ENCODE peak calls at places on chromosome 18, in five cellular contexts. One of them, this sample, is unnamed.

GRCh38 chr18:49021433-49022129 is 70.8 kb upstream of the SMAD7 start:
- DNase-seq in prostate gland: no peak
- DNase-seq in endothelial cell of umbilical vein: peak; percentile 19
- DNase-seq in stomach: peak; percentile 79
- DNase-seq in upper lobe of left lung: peak; percentile 90
- DNase-seq in this sample: peak; percentile 65

GRCh38 chr18:48842259-48843061 is 108.3 kb downstream of the SMAD7 start:
- DNase-seq in stomach: peak; percentile 44
- DNase-seq in endothelial cell of umbilical vein: peak; percentile 95
- DNase-seq in prostate gland: no peak
- DNase-seq in upper lobe of left lung: no peak
- DNase-seq in this sample: no peak

GRCh38 chr18:52907942-52908341 is 567.9 kb downstream of the DCC start:
- DNase-seq in endothelial cell of umbilical vein: no peak
- DNase-seq in upper lobe of left lung: no peak
- DNase-seq in stomach: no peak
- DNase-seq in prostate gland: no peak
- DNase-seq in this sample: no peak

GRCh38 chr18:79926306-79926705 is 25.1 kb downstream of the SLC66A2 start:
- DNase-seq in endothelial cell of umbilical vein: no peak
- DNase-seq in stomach: peak; percentile 18
- DNase-seq in upper lobe of left lung: no peak
- DNase-seq in prostate gland: no peak
- DNase-seq in this sample: no peak

GRCh38 chr18:70046207-70046606 is 98.5 kb upstream of the CD226 start:
- DNase-seq in stomach: no peak
- DNase-seq in prostate gland: no peak
- DNase-seq in upper lobe of left lung: no peak
- DNase-seq in endothelial cell of umbilical vein: no peak
- DNase-seq in this sample: no peak

GRCh38 chr18:50138181-50139064 is 56.5 kb downstream of the MYO5B start:
- DNase-seq in stomach: no peak
- DNase-seq in upper lobe of left lung: peak; percentile 25
- DNase-seq in prostate gland: no peak
- DNase-seq in endothelial cell of umbilical vein: no peak
- DNase-seq in this sample: no peak

GRCh38 chr18:10523544-10523943 is 2.3 kb upstream of the NAPG start:
- DNase-seq in endothelial cell of umbilical vein: no peak
- DNase-seq in prostate gland: no peak
- DNase-seq in stomach: no peak
- DNase-seq in upper lobe of left lung: no peak
- DNase-seq in this sample: no peak

GRCh38 chr18:55320399-55321255 is 267.4 kb downstream of the TCF4 start:
- DNase-seq in prostate gland: no peak
- DNase-seq in stomach: no peak
- DNase-seq in endothelial cell of umbilical vein: peak; percentile 24
- DNase-seq in upper lobe of left lung: no peak
- DNase-seq in this sample: no peak

GRCh38 chr18:49381267-49381865 is 79.1 kb downstream of the DYM start:
- DNase-seq in upper lobe of left lung: no peak
- DNase-seq in prostate gland: no peak
- DNase-seq in stomach: no peak
- DNase-seq in endothelial cell of umbilical vein: no peak
- DNase-seq in this sample: no peak

GRCh38 chr18:363327-364115 is 95.7 kb upstream of the THOC1 start:
- DNase-seq in stomach: no peak
- DNase-seq in prostate gland: no peak
- DNase-seq in endothelial cell of umbilical vein: peak; percentile 40
- DNase-seq in upper lobe of left lung: no peak
- DNase-seq in this sample: no peak

GRCh38 chr18:9914584-9915290 is 921 bp downstream of the VAPA start:
- DNase-seq in stomach: peak; percentile 88
- DNase-seq in upper lobe of left lung: peak; percentile 96
- DNase-seq in prostate gland: peak; percentile 71
- DNase-seq in endothelial cell of umbilical vein: peak; percentile 84
- DNase-seq in this sample: peak; percentile 52

GRCh38 chr18:24130494-24130893 is 8.4 kb upstream of the CABYR start:
- DNase-seq in prostate gland: no peak
- DNase-seq in endothelial cell of umbilical vein: no peak
- DNase-seq in upper lobe of left lung: no peak
- DNase-seq in stomach: no peak
- DNase-seq in this sample: no peak

GRCh38 chr18:11136241-11136640 is 13.1 kb downstream of the PIEZO2 start:
- DNase-seq in stomach: no peak
- DNase-seq in endothelial cell of umbilical vein: no peak
- DNase-seq in prostate gland: no peak
- DNase-seq in upper lobe of left lung: no peak
- DNase-seq in this sample: no peak

GRCh38 chr18:27057459-27058302 is 127.4 kb downstream of the CHST9 start:
- DNase-seq in upper lobe of left lung: no peak
- DNase-seq in prostate gland: peak; percentile 52
- DNase-seq in stomach: no peak
- DNase-seq in endothelial cell of umbilical vein: no peak
- DNase-seq in this sample: no peak

GRCh38 chr18:24176727-24177416 is 38.0 kb downstream of the CABYR start:
- DNase-seq in endothelial cell of umbilical vein: peak; percentile 43
- DNase-seq in stomach: peak; percentile 63
- DNase-seq in prostate gland: peak; percentile 40
- DNase-seq in upper lobe of left lung: no peak
- DNase-seq in this sample: peak; percentile 37

GRCh38 chr18:13917401-13917800 is 2.1 kb upstream of the MC2R start:
- DNase-seq in stomach: no peak
- DNase-seq in endothelial cell of umbilical vein: no peak
- DNase-seq in upper lobe of left lung: no peak
- DNase-seq in prostate gland: no peak
- DNase-seq in this sample: no peak

DNA sequence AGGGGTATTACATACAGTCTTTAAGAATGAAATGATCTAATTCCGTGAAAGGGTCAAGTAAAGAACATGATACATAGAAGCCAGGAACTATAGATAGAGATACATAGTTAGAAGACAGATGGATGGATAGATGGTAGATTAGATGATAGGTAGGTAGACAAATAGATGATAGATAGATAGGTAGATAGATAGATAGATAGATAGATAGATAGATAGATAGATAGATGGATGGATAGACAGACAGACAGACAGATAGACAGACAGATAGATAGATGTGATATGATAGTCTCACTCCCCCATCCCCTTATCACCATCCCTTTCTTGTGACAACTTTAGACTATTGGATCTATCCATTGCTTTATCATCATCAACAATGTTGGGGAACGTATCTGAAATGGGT is 448.2 kb downstream of the METTL4 start:
- DNase-seq in endothelial cell of umbilical vein: no peak
- DNase-seq in stomach: no peak
- DNase-seq in upper lobe of left lung: no peak
- DNase-seq in prostate gland: no peak
- DNase-seq in this sample: no peak
- TF ChIP-seq POLR2A in endothelial cell of umbilical vein: no peak
- TF ChIP-seq POLR2A in stomach: no peak
- TF ChIP-seq POLR2A in upper lobe of left lung: no peak
- TF ChIP-seq POLR2A in prostate gland: no peak
- TF ChIP-seq POLR2A in this sample: no peak

GRCh38 chr18:6731197-6731596 is 1.7 kb downstream of the ARHGAP28 start:
- DNase-seq in prostate gland: peak; percentile 34
- DNase-seq in stomach: no peak
- DNase-seq in endothelial cell of umbilical vein: peak; percentile 71
- DNase-seq in upper lobe of left lung: no peak
- DNase-seq in this sample: no peak
- TF ChIP-seq POLR2A in prostate gland: no peak
- TF ChIP-seq POLR2A in stomach: no peak
- TF ChIP-seq POLR2A in endothelial cell of umbilical vein: no peak
- TF ChIP-seq POLR2A in upper lobe of left lung: no peak
- TF ChIP-seq POLR2A in this sample: no peak

GRCh38 chr18:63137999-63138448 is 181.5 kb downstream of the BCL2 start:
- DNase-seq in prostate gland: no peak
- DNase-seq in stomach: no peak
- DNase-seq in endothelial cell of umbilical vein: peak; percentile 85
- DNase-seq in upper lobe of left lung: peak; percentile 35
- DNase-seq in this sample: no peak
- TF ChIP-seq POLR2A in prostate gland: no peak
- TF ChIP-seq POLR2A in stomach: no peak
- TF ChIP-seq POLR2A in endothelial cell of umbilical vein: no peak
- TF ChIP-seq POLR2A in upper lobe of left lung: no peak
- TF ChIP-seq POLR2A in this sample: no peak

GRCh38 chr18:74499633-74500032 is 3.5 kb downstream of the CNDP2 start:
- DNase-seq in stomach: peak; percentile 71
- DNase-seq in upper lobe of left lung: no peak
- DNase-seq in endothelial cell of umbilical vein: no peak
- DNase-seq in prostate gland: peak; percentile 82
- DNase-seq in this sample: peak; percentile 59
- TF ChIP-seq POLR2A in stomach: no peak
- TF ChIP-seq POLR2A in upper lobe of left lung: peak; percentile 66
- TF ChIP-seq POLR2A in endothelial cell of umbilical vein: no peak
- TF ChIP-seq POLR2A in prostate gland: peak; percentile 65
- TF ChIP-seq POLR2A in this sample: peak; percentile 52

DNA sequence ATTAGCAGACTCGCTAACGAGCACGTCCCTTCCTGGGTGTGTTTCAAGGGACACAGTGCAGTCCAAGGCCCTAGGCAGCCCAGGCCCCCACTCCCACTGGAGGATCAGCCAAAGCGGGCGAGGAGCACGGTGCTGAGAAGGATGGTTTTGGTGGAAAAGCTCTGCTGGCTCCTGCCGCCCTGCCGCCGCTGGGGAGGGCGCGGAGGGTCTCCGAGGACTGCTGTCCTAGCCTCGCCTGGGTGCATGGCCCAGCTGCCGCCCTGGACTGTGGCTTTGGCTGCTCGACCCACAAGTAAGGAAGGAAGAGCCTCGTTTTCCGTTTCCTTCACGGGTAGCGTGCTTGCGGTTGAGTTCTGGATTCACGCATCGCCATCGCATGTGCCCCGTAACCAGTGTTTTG is 79.9 kb downstream of the MTCL1 start:
- DNase-seq in prostate gland: no peak
- DNase-seq in endothelial cell of umbilical vein: no peak
- DNase-seq in upper lobe of left lung: peak; percentile 62
- DNase-seq in stomach: no peak
- DNase-seq in this sample: no peak
- TF ChIP-seq POLR2A in prostate gland: no peak
- TF ChIP-seq POLR2A in endothelial cell of umbilical vein: no peak
- TF ChIP-seq POLR2A in upper lobe of left lung: no peak
- TF ChIP-seq POLR2A in stomach: no peak
- TF ChIP-seq POLR2A in this sample: no peak

GRCh38 chr18:4672152-4672551 is 217.0 kb upstream of the DLGAP1 start:
- DNase-seq in upper lobe of left lung: no peak
- DNase-seq in prostate gland: no peak
- DNase-seq in stomach: no peak
- DNase-seq in endothelial cell of umbilical vein: no peak
- DNase-seq in this sample: no peak
- TF ChIP-seq POLR2A in upper lobe of left lung: no peak
- TF ChIP-seq POLR2A in prostate gland: no peak
- TF ChIP-seq POLR2A in stomach: no peak
- TF ChIP-seq POLR2A in endothelial cell of umbilical vein: no peak
- TF ChIP-seq POLR2A in this sample: no peak

GRCh38 chr18:22086973-22087372 is 82.4 kb upstream of the GATA6 start:
- DNase-seq in prostate gland: no peak
- DNase-seq in endothelial cell of umbilical vein: no peak
- DNase-seq in stomach: no peak
- DNase-seq in upper lobe of left lung: no peak
- DNase-seq in this sample: no peak

GRCh38 chr18:22088029-22088428 is 81.4 kb upstream of the GATA6 start:
- DNase-seq in upper lobe of left lung: no peak
- DNase-seq in prostate gland: no peak
- DNase-seq in endothelial cell of umbilical vein: no peak
- DNase-seq in stomach: peak; percentile 81
- DNase-seq in this sample: no peak

GRCh38 chr18:22088976-22089375 is 80.4 kb upstream of the GATA6 start:
- DNase-seq in prostate gland: no peak
- DNase-seq in upper lobe of left lung: no peak
- DNase-seq in stomach: no peak
- DNase-seq in endothelial cell of umbilical vein: no peak
- DNase-seq in this sample: no peak

GRCh38 chr18:22082408-22082807 is 87.0 kb upstream of the GATA6 start:
- DNase-seq in endothelial cell of umbilical vein: no peak
- DNase-seq in stomach: no peak
- DNase-seq in prostate gland: no peak
- DNase-seq in upper lobe of left lung: peak; percentile 22
- DNase-seq in this sample: no peak

GRCh38 chr18:22084547-22084946 is 84.8 kb upstream of the GATA6 start:
- DNase-seq in prostate gland: no peak
- DNase-seq in endothelial cell of umbilical vein: no peak
- DNase-seq in upper lobe of left lung: no peak
- DNase-seq in stomach: peak; percentile 83
- DNase-seq in this sample: no peak
- TF ChIP-seq POLR2A in prostate gland: no peak
- TF ChIP-seq POLR2A in endothelial cell of umbilical vein: no peak
- TF ChIP-seq POLR2A in upper lobe of left lung: no peak
- TF ChIP-seq POLR2A in stomach: no peak
- TF ChIP-seq POLR2A in this sample: no peak

GRCh38 chr18:12722731-12723130 is 19.9 kb downstream of the PSMG2 start:
- DNase-seq in upper lobe of left lung: no peak
- DNase-seq in prostate gland: no peak
- DNase-seq in endothelial cell of umbilical vein: no peak
- DNase-seq in stomach: no peak
- DNase-seq in this sample: no peak

GRCh38 chr18:12721495-12722275 is 18.8 kb downstream of the PSMG2 start:
- DNase-seq in prostate gland: no peak
- DNase-seq in upper lobe of left lung: no peak
- DNase-seq in stomach: no peak
- DNase-seq in endothelial cell of umbilical vein: peak; percentile 17
- DNase-seq in this sample: no peak

DNA sequence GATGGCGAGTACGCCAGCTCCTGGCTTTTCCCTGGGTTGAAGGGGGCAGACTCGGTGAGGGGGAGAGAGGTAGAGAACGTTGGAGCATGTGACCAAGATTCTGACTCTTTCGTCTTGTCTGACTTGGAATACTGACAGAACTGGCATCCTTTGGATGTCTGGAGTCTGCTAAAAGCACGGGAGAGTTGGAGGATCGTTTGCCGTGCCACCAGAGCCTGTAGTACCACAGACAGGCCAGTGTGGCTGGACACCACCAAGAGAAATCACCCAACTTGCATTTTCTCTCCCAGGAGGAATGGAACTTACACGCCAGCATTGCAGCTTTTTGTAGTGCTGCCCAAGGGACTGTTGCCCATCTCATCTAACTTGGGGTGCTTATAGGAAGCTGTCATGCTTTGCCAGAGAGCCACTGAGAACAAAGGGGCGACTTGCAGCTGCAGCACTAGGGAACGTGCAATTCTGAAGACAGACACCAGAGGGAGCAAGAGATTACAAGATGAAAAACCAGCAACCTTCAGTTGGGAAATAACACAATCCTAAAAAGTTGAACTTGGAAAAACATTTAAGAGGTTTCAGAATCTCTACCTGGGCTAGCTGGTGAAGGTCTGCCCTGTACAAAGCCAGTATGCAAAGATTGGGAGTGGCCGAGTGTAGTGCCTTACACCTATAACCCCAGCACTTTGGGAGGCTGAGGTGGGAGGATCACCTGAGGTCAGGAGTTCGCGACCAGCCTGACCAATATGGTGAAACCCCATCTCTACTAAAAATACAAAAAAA is 24.1 kb downstream of the PSMG2 start:
- DNase-seq in stomach: peak; percentile 40
- DNase-seq in upper lobe of left lung: no peak
- DNase-seq in prostate gland: peak; percentile 65
- DNase-seq in endothelial cell of umbilical vein: peak; percentile 81
- DNase-seq in this sample: no peak
- TF ChIP-seq POLR2A in stomach: no peak
- TF ChIP-seq POLR2A in upper lobe of left lung: no peak
- TF ChIP-seq POLR2A in prostate gland: no peak
- TF ChIP-seq POLR2A in endothelial cell of umbilical vein: no peak
- TF ChIP-seq POLR2A in this sample: no peak

GRCh38 chr18:76519156-76519549 is 24.1 kb upstream of the ZNF516 start:
- DNase-seq in endothelial cell of umbilical vein: peak; percentile 7
- DNase-seq in prostate gland: no peak
- DNase-seq in stomach: no peak
- DNase-seq in upper lobe of left lung: no peak
- DNase-seq in this sample: no peak
- TF ChIP-seq POLR2A in endothelial cell of umbilical vein: no peak
- TF ChIP-seq POLR2A in prostate gland: no peak
- TF ChIP-seq POLR2A in stomach: no peak
- TF ChIP-seq POLR2A in upper lobe of left lung: no peak
- TF ChIP-seq POLR2A in this sample: no peak

This sample was measured in GM12891.